ENCODE peak calls at places on chromosomes 6 and 20, in nine cellular contexts. One of them, this sample, is unnamed.

GRCh38 chr6:38068854-38069253 is 249.3 kb downstream of the ZFAND3 start:
- DNase-seq in pancreas: no peak
- DNase-seq in left lung: no peak
- DNase-seq in tibial nerve: no peak
- DNase-seq in esophagus muscularis mucosa: no peak
- DNase-seq in heart left ventricle: peak; percentile 10
- DNase-seq in Peyer's patch: no peak
- DNase-seq in psoas muscle: no peak
- DNase-seq in heart right ventricle: peak; percentile 17
- DNase-seq in this sample: no peak

GRCh38 chr6:144140859-144141258 is 9.5 kb upstream of the STX11 start:
- DNase-seq in tibial nerve: no peak
- DNase-seq in left lung: no peak
- DNase-seq in pancreas: no peak
- DNase-seq in psoas muscle: no peak
- DNase-seq in Peyer's patch: no peak
- DNase-seq in heart right ventricle: no peak
- DNase-seq in esophagus muscularis mucosa: no peak
- DNase-seq in heart left ventricle: no peak
- DNase-seq in this sample: peak; percentile 45

GRCh38 chr6:116682334-116682712 is 1.3 kb downstream of the KPNA5 start:
- DNase-seq in left lung: no peak
- DNase-seq in heart right ventricle: no peak
- DNase-seq in heart left ventricle: no peak
- DNase-seq in esophagus muscularis mucosa: no peak
- DNase-seq in Peyer's patch: no peak
- DNase-seq in tibial nerve: no peak
- DNase-seq in pancreas: no peak
- DNase-seq in psoas muscle: no peak
- DNase-seq in this sample: no peak

GRCh38 chr6:3222506-3223038 is 4.9 kb downstream of the TUBB2B start:
- DNase-seq in Peyer's patch: no peak
- DNase-seq in tibial nerve: no peak
- DNase-seq in heart right ventricle: no peak
- DNase-seq in esophagus muscularis mucosa: no peak
- DNase-seq in psoas muscle: no peak
- DNase-seq in left lung: no peak
- DNase-seq in pancreas: no peak
- DNase-seq in heart left ventricle: no peak
- DNase-seq in this sample: no peak

GRCh38 chr6:35402136-35402855 is 49.8 kb upstream of the FANCE start:
- DNase-seq in heart left ventricle: no peak
- DNase-seq in pancreas: no peak
- DNase-seq in psoas muscle: no peak
- DNase-seq in esophagus muscularis mucosa: no peak
- DNase-seq in Peyer's patch: no peak
- DNase-seq in heart right ventricle: no peak
- DNase-seq in left lung: no peak
- DNase-seq in tibial nerve: no peak
- DNase-seq in this sample: no peak

GRCh38 chr6:150069707-150070106 is 786 bp upstream of the ULBP3 start:
- DNase-seq in Peyer's patch: no peak
- DNase-seq in heart right ventricle: no peak
- DNase-seq in psoas muscle: no peak
- DNase-seq in heart left ventricle: no peak
- DNase-seq in esophagus muscularis mucosa: no peak
- DNase-seq in left lung: no peak
- DNase-seq in pancreas: peak; percentile 81
- DNase-seq in tibial nerve: no peak
- DNase-seq in this sample: no peak

GRCh38 chr6:112979830-112980229 is 632.7 kb downstream of the RFPL4B start:
- DNase-seq in pancreas: no peak
- DNase-seq in heart left ventricle: peak; percentile 59
- DNase-seq in Peyer's patch: no peak
- DNase-seq in left lung: no peak
- DNase-seq in heart right ventricle: peak; percentile 82
- DNase-seq in psoas muscle: no peak
- DNase-seq in tibial nerve: no peak
- DNase-seq in esophagus muscularis mucosa: no peak
- DNase-seq in this sample: no peak

GRCh38 chr6:111810321-111811235 is 62.7 kb downstream of the FYN start:
- DNase-seq in heart left ventricle: no peak
- DNase-seq in left lung: no peak
- DNase-seq in Peyer's patch: no peak
- DNase-seq in psoas muscle: no peak
- DNase-seq in heart right ventricle: no peak
- DNase-seq in tibial nerve: no peak
- DNase-seq in pancreas: no peak
- DNase-seq in esophagus muscularis mucosa: no peak
- DNase-seq in this sample: no peak

GRCh38 chr6:21023210-21023609 is 489.0 kb downstream of the CDKAL1 start:
- DNase-seq in left lung: no peak
- DNase-seq in tibial nerve: no peak
- DNase-seq in esophagus muscularis mucosa: no peak
- DNase-seq in heart right ventricle: no peak
- DNase-seq in Peyer's patch: no peak
- DNase-seq in heart left ventricle: no peak
- DNase-seq in psoas muscle: no peak
- DNase-seq in pancreas: no peak
- DNase-seq in this sample: peak; percentile 37

GRCh38 chr6:47579040-47579439 is 101.5 kb downstream of the CD2AP start:
- DNase-seq in left lung: no peak
- DNase-seq in heart left ventricle: no peak
- DNase-seq in esophagus muscularis mucosa: no peak
- DNase-seq in tibial nerve: no peak
- DNase-seq in Peyer's patch: no peak
- DNase-seq in heart right ventricle: no peak
- DNase-seq in pancreas: no peak
- DNase-seq in psoas muscle: no peak
- DNase-seq in this sample: no peak

GRCh38 chr6:119749341-119749740 is 399.8 kb upstream of the MAN1A1 start:
- DNase-seq in heart right ventricle: no peak
- DNase-seq in heart left ventricle: no peak
- DNase-seq in tibial nerve: no peak
- DNase-seq in pancreas: no peak
- DNase-seq in left lung: no peak
- DNase-seq in psoas muscle: no peak
- DNase-seq in Peyer's patch: no peak
- DNase-seq in esophagus muscularis mucosa: no peak
- DNase-seq in this sample: no peak

GRCh38 chr20:43676368-43676767 is 9.5 kb downstream of the MYBL2 start:
- DNase-seq in esophagus muscularis mucosa: no peak
- DNase-seq in pancreas: no peak
- DNase-seq in left lung: no peak
- DNase-seq in psoas muscle: no peak
- DNase-seq in heart right ventricle: no peak
- DNase-seq in tibial nerve: no peak
- DNase-seq in heart left ventricle: no peak
- DNase-seq in Peyer's patch: no peak
- DNase-seq in this sample: no peak

GRCh38 chr6:170366248-170366960 is 59.8 kb downstream of the FAM120B start:
- DNase-seq in tibial nerve: peak; percentile 30
- DNase-seq in Peyer's patch: no peak
- DNase-seq in heart left ventricle: no peak
- DNase-seq in pancreas: no peak
- DNase-seq in esophagus muscularis mucosa: no peak
- DNase-seq in psoas muscle: no peak
- DNase-seq in left lung: no peak
- DNase-seq in heart right ventricle: no peak
- DNase-seq in this sample: no peak

GRCh38 chr6:5787054-5787720 is 219.5 kb downstream of the NRN1 start:
- DNase-seq in pancreas: no peak
- DNase-seq in psoas muscle: no peak
- DNase-seq in left lung: no peak
- DNase-seq in Peyer's patch: no peak
- DNase-seq in tibial nerve: no peak
- DNase-seq in esophagus muscularis mucosa: no peak
- DNase-seq in heart left ventricle: no peak
- DNase-seq in heart right ventricle: no peak
- DNase-seq in this sample: no peak

GRCh38 chr20:4666001-4666470 is 55.7 kb upstream of the PRND start:
- DNase-seq in heart left ventricle: no peak
- DNase-seq in tibial nerve: no peak
- DNase-seq in esophagus muscularis mucosa: no peak
- DNase-seq in left lung: no peak
- DNase-seq in psoas muscle: no peak
- DNase-seq in Peyer's patch: peak; percentile 56
- DNase-seq in pancreas: no peak
- DNase-seq in heart right ventricle: no peak
- DNase-seq in this sample: no peak

GRCh38 chr20:63552481-63553249 is 1.3 kb upstream of the FNDC11 start:
- DNase-seq in esophagus muscularis mucosa: no peak
- DNase-seq in heart left ventricle: no peak
- DNase-seq in psoas muscle: no peak
- DNase-seq in heart right ventricle: no peak
- DNase-seq in left lung: no peak
- DNase-seq in pancreas: no peak
- DNase-seq in tibial nerve: no peak
- DNase-seq in Peyer's patch: peak; percentile 73
- DNase-seq in this sample: peak; percentile 85

GRCh38 chr6:33851959-33852358 is 48.2 kb upstream of the MLN start:
- DNase-seq in left lung: no peak
- DNase-seq in pancreas: no peak
- DNase-seq in tibial nerve: no peak
- DNase-seq in esophagus muscularis mucosa: no peak
- DNase-seq in heart right ventricle: no peak
- DNase-seq in psoas muscle: no peak
- DNase-seq in Peyer's patch: peak; percentile 54
- DNase-seq in heart left ventricle: no peak
- DNase-seq in this sample: no peak

GRCh38 chr20:63095718-63096654 is 89.2 kb upstream of the BHLHE23 start:
- DNase-seq in heart left ventricle: no peak
- DNase-seq in pancreas: peak; percentile 53
- DNase-seq in heart right ventricle: no peak
- DNase-seq in psoas muscle: peak; percentile 24
- DNase-seq in left lung: peak; percentile 67
- DNase-seq in esophagus muscularis mucosa: no peak
- DNase-seq in Peyer's patch: peak; percentile 34
- DNase-seq in tibial nerve: no peak
- DNase-seq in this sample: no peak

GRCh38 chr20:31606928-31607639 is 2.0 kb downstream of the ID1 start:
- DNase-seq in tibial nerve: no peak
- DNase-seq in Peyer's patch: peak; percentile 57
- DNase-seq in heart right ventricle: peak; percentile 50
- DNase-seq in esophagus muscularis mucosa: no peak
- DNase-seq in heart left ventricle: no peak
- DNase-seq in psoas muscle: no peak
- DNase-seq in left lung: peak; percentile 79
- DNase-seq in pancreas: no peak
- DNase-seq in this sample: no peak

GRCh38 chr6:84597238-84597875 is 167.0 kb downstream of the TBX18 start:
- DNase-seq in esophagus muscularis mucosa: no peak
- DNase-seq in tibial nerve: no peak
- DNase-seq in psoas muscle: no peak
- DNase-seq in pancreas: no peak
- DNase-seq in left lung: no peak
- DNase-seq in Peyer's patch: no peak
- DNase-seq in heart right ventricle: no peak
- DNase-seq in heart left ventricle: no peak
- DNase-seq in this sample: no peak

DNA sequence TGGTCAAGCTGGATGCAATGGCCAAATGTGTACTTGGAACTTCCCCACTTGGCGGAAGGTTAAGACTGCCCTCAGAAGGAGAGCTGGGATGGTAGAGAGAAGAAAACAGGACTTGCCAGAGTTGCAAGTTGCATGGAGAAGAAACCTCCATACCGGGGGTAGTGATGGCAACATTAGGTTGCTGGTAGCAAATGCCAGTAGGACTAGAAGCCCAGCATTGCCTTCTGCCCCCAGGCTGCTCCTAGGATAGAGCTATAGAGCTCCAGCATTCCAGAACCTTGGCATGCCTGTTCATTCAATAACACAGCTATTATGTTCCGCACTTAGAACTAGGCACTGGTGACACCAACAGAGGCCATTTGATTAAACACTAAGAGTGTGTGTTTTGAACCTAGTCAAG is 26.6 kb downstream of the TFEB start:
- DNase-seq in Peyer's patch: no peak
- DNase-seq in pancreas: no peak
- DNase-seq in esophagus muscularis mucosa: no peak
- DNase-seq in tibial nerve: no peak
- DNase-seq in psoas muscle: peak; percentile 28
- DNase-seq in left lung: no peak
- DNase-seq in heart left ventricle: no peak
- DNase-seq in heart right ventricle: no peak
- DNase-seq in this sample: no peak
- H3K4me3 ChIP-seq in Peyer's patch: no peak overlapping the region
- H3K4me3 ChIP-seq in pancreas: no peak overlapping the region
- H3K4me3 ChIP-seq in esophagus muscularis mucosa: no peak overlapping the region
- H3K4me3 ChIP-seq in tibial nerve: no peak overlapping the region
- H3K4me3 ChIP-seq in psoas muscle: no peak overlapping the region
- H3K4me3 ChIP-seq in left lung: no peak overlapping the region
- H3K4me3 ChIP-seq in heart left ventricle: no peak overlapping the region
- H3K4me3 ChIP-seq in heart right ventricle: no peak overlapping the region
- H3K4me3 ChIP-seq in this sample: no peak overlapping the region

DNA sequence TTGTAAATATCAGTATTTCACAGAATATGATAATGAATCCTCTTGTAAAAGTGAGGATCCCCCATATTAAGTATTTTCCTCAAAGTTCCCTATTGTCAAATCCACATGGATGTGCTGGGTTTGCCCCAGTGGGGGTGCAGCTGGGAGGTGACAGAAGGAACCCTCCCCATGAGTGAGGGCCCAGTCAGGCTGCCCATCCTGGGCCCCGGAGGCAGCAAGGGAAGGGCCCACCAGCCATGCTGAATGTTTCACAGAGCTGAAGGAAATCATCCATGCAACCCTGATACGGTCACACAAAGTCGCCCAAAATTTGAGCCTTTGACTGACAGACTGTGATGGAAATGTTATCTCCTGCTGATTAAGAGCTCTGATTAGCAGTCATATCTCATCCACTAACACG is 39.7 kb downstream of the FRMD1 start:
- DNase-seq in esophagus muscularis mucosa: no peak
- DNase-seq in Peyer's patch: no peak
- DNase-seq in left lung: no peak
- DNase-seq in tibial nerve: no peak
- DNase-seq in psoas muscle: no peak
- DNase-seq in heart left ventricle: no peak
- DNase-seq in pancreas: no peak
- DNase-seq in heart right ventricle: no peak
- DNase-seq in this sample: no peak
- TF ChIP-seq CTCF in esophagus muscularis mucosa: no peak
- TF ChIP-seq CTCF in Peyer's patch: no peak
- TF ChIP-seq CTCF in left lung: no peak
- TF ChIP-seq CTCF in tibial nerve: no peak
- TF ChIP-seq CTCF in psoas muscle: no peak
- TF ChIP-seq CTCF in heart left ventricle: no peak
- TF ChIP-seq CTCF in pancreas: no peak
- TF ChIP-seq CTCF in heart right ventricle: no peak
- TF ChIP-seq CTCF in this sample: no peak

GRCh38 chr20:35131953-35132352 is 15.2 kb downstream of the EDEM2 start:
- DNase-seq in esophagus muscularis mucosa: no peak
- DNase-seq in Peyer's patch: no peak
- DNase-seq in heart right ventricle: no peak
- DNase-seq in pancreas: no peak
- DNase-seq in left lung: no peak
- DNase-seq in heart left ventricle: no peak
- DNase-seq in psoas muscle: no peak
- DNase-seq in tibial nerve: no peak
- DNase-seq in this sample: no peak
- H3K36me3 ChIP-seq in esophagus muscularis mucosa: peaks cover 83% of the 10 kb centered on the region
- H3K36me3 ChIP-seq in Peyer's patch: no peaks in the 10 kb centered on the region
- H3K36me3 ChIP-seq in heart right ventricle: peaks cover 12% of the 10 kb centered on the region
- H3K36me3 ChIP-seq in pancreas: no peaks in the 10 kb centered on the region
- H3K36me3 ChIP-seq in left lung: peaks cover 100% of the 10 kb centered on the region
- H3K36me3 ChIP-seq in heart left ventricle: peaks cover 82% of the 10 kb centered on the region
- H3K36me3 ChIP-seq in psoas muscle: peaks cover 5% of the 10 kb centered on the region
- H3K36me3 ChIP-seq in tibial nerve: peaks cover 6% of the 10 kb centered on the region
- H3K36me3 ChIP-seq in this sample: peaks cover 20% of the 10 kb centered on the region

GRCh38 chr20:53617791-53618489 is 24.3 kb upstream of the ZNF217 start:
- DNase-seq in heart left ventricle: no peak
- DNase-seq in psoas muscle: no peak
- DNase-seq in heart right ventricle: no peak
- DNase-seq in pancreas: no peak
- DNase-seq in tibial nerve: no peak
- DNase-seq in esophagus muscularis mucosa: no peak
- DNase-seq in left lung: no peak
- DNase-seq in Peyer's patch: no peak
- DNase-seq in this sample: no peak
- H3K4me3 ChIP-seq in heart left ventricle: no peak overlapping the region
- H3K4me3 ChIP-seq in psoas muscle: no peak overlapping the region
- H3K4me3 ChIP-seq in heart right ventricle: no peak overlapping the region
- H3K4me3 ChIP-seq in pancreas: no peak overlapping the region
- H3K4me3 ChIP-seq in tibial nerve: no peak overlapping the region
- H3K4me3 ChIP-seq in esophagus muscularis mucosa: no peak overlapping the region
- H3K4me3 ChIP-seq in left lung: no peak overlapping the region
- H3K4me3 ChIP-seq in Peyer's patch: no peak overlapping the region
- H3K4me3 ChIP-seq in this sample: no peak overlapping the region

This sample was measured in GM06990.